ENCODE peak calls at places on chromosomes 6 and 20, in eight cellular contexts. X is H9, S is transverse colon, D is fibroblast of lung, Z is GM13976, U is heart right ventricle, R is GM10248, L is RWPE1. Y is an unnamed sample.

GRCh38 chr20:1909097-1909496 is 13.9 kb downstream of the SIRPA start:
- DNase-seq in Z (no peak), U (no peak), S (no peak), D (no peak), X (no peak), L (no peak), R (no peak), Y (no peak)

GRCh38 chr20:51135926-51136325 is 113.0 kb upstream of the KCNG1 start:
- DNase-seq in L (no peak), Z (no peak), U (no peak), R (no peak), X (no peak), D (no peak), S (peak; percentile 29), Y (no peak)

GRCh38 chr6:81169166-81169565 is 583.3 kb downstream of the TENT5A start:
- DNase-seq in S (no peak), L (no peak), R (no peak), D (peak; percentile 81), U (no peak), Z (no peak), X (no peak), Y (no peak)

GRCh38 chr20:50415031-50415515 is 95.1 kb upstream of the PTPN1 start:
- DNase-seq in S (no peak), D (no peak), R (no peak), L (no peak), X (no peak), U (no peak), Z (no peak), Y (no peak)

GRCh38 chr20:2871555-2872303 is 1.6 kb upstream of the PTPRA start:
- DNase-seq in U (no peak), D (no peak), X (no peak), L (no peak), S (no peak), R (no peak), Z (no peak), Y (no peak)

GRCh38 chr6:34083227-34083889 is 62.5 kb downstream of the GRM4 start:
- DNase-seq in Z (no peak), X (no peak), R (no peak), D (no peak), U (no peak), S (no peak), L (no peak), Y (no peak)

GRCh38 chr6:21083708-21084107 is 509.8 kb upstream of the SOX4 start:
- DNase-seq in R (no peak), X (no peak), L (no peak), U (no peak), D (no peak), S (no peak), Z (no peak), Y (no peak)

GRCh38 chr6:79949235-79949634 is 1.9 kb upstream of the ELOVL4 start:
- DNase-seq in R (peak; percentile 28), Z (peak; percentile 38), L (peak; percentile 28), D (peak; percentile 68), X (peak; percentile 61), U (peak; percentile 9), S (peak; percentile 64), Y (peak; percentile 93)

GRCh38 chr6:36301085-36301658 is 31.3 kb downstream of the PNPLA1 start:
- DNase-seq in L (no peak), R (no peak), S (no peak), U (no peak), D (peak; percentile 56), X (no peak), Z (no peak), Y (no peak)

GRCh38 chr6:7148100-7148822 is 40.5 kb downstream of the RREB1 start:
- DNase-seq in X (no peak), U (no peak), D (peak; percentile 85), S (no peak), Z (no peak), R (no peak), L (peak; percentile 84), Y (peak; percentile 92)

GRCh38 chr6:15303920-15304291 is 58.0 kb downstream of the JARID2 start:
- DNase-seq in U (no peak), D (no peak), R (no peak), X (no peak), Z (no peak), S (no peak), L (no peak), Y (no peak)

GRCh38 chr6:30885999-30886896 is 1.9 kb downstream of the DDR1 start:
- DNase-seq in R (peak; percentile 12), Z (peak; percentile 28), S (peak; percentile 70), L (peak; percentile 96), D (peak; percentile 79), X (peak; percentile 95), U (no peak), Y (peak; percentile 95)

GRCh38 chr6:154518386-154518785 is 7.9 kb upstream of the CNKSR3 start:
- DNase-seq in Z (no peak), R (no peak), L (no peak), D (no peak), S (no peak), U (no peak), X (no peak), Y (no peak)

GRCh38 chr6:107877968-107878367 is 53.9 kb upstream of the SCML4 start:
- DNase-seq in R (peak; percentile 44), Z (peak; percentile 41), X (no peak), D (no peak), U (no peak), S (no peak), L (no peak), Y (no peak)

GRCh38 chr20:17613328-17614175 is 43.7 kb downstream of the DSTN start:
- DNase-seq in L (no peak), X (peak; percentile 26), R (peak; percentile 11), S (peak; percentile 26), Z (no peak), D (no peak), U (no peak), Y (no peak)

GRCh38 chr6:36495086-36495485 is 52.2 kb downstream of the STK38 start:
- DNase-seq in D (no peak), R (no peak), U (no peak), X (no peak), Z (no peak), S (peak; percentile 44), L (no peak), Y (no peak)

GRCh38 chr6:149990672-149991402 is 27.1 kb downstream of the ULBP1 start:
- DNase-seq in X (no peak), R (peak; percentile 48), L (no peak), U (no peak), D (no peak), Z (peak; percentile 68), S (no peak), Y (no peak)

GRCh38 chr6:37435816-37436215 is 2.8 kb downstream of the CMTR1 start:
- DNase-seq in R (no peak), L (no peak), S (no peak), Z (no peak), D (no peak), U (no peak), X (no peak), Y (no peak)

DNA sequence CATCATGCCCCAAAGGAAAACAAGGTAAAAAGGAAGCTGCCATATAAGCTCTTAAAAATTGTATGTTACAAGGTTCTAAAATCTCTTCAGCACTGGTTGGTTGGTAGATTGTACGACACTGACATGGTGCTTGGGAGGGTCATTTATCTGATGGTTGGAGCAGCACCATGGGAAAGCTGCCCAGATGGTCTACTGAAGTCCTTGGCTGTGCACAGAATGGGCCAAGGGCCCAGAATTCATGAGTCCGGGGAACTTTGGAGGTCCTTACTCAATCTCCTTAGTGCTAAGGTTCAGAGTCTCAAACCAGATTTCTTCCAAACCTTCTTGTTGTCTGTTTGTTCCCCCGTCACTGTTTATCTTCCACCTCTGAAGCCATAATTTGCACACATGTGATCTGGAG is 314.4 kb downstream of the ESR1 start:
- DNase-seq in Z (no peak), L (no peak), X (no peak), D (no peak), R (no peak), S (no peak), U (no peak), Y (no peak)
- TF ChIP-seq CTCF in Z (no peak), L (no peak), X (no peak), D (no peak), R (no peak), S (no peak), U (no peak), Y (no peak)

GRCh38 chr6:97925504-97925903 is 642.5 kb upstream of the MMS22L start:
- DNase-seq in L (no peak), S (no peak), X (no peak), D (no peak), Z (no peak), U (no peak), R (no peak), Y (peak; percentile 50)
- TF ChIP-seq CTCF in L (no peak), S (no peak), X (peak; percentile 56), D (no peak), Z (no peak), U (no peak), R (no peak), Y (peak; percentile 58)

GRCh38 chr6:56245903-56246351 is 1.5 kb downstream of the COL21A1 start:
- DNase-seq in X (no peak), R (no peak), D (no peak), L (no peak), Z (no peak), S (no peak), U (no peak), Y (no peak)

GRCh38 chr6:56247654-56248122 is 308 bp upstream of the COL21A1 start:
- DNase-seq in S (no peak), R (no peak), L (no peak), D (no peak), Z (no peak), U (no peak), X (no peak), Y (no peak)

GRCh38 chr6:56246544-56246940 is 838 bp downstream of the COL21A1 start:
- DNase-seq in S (no peak), X (peak; percentile 41), L (no peak), U (no peak), D (no peak), R (no peak), Z (no peak), Y (peak; percentile 27)

GRCh38 chr6:56244528-56245253 is 2.7 kb downstream of the COL21A1 start:
- DNase-seq in D (no peak), U (no peak), Z (no peak), R (no peak), X (no peak), S (no peak), L (no peak), Y (peak; percentile 85)

DNA sequence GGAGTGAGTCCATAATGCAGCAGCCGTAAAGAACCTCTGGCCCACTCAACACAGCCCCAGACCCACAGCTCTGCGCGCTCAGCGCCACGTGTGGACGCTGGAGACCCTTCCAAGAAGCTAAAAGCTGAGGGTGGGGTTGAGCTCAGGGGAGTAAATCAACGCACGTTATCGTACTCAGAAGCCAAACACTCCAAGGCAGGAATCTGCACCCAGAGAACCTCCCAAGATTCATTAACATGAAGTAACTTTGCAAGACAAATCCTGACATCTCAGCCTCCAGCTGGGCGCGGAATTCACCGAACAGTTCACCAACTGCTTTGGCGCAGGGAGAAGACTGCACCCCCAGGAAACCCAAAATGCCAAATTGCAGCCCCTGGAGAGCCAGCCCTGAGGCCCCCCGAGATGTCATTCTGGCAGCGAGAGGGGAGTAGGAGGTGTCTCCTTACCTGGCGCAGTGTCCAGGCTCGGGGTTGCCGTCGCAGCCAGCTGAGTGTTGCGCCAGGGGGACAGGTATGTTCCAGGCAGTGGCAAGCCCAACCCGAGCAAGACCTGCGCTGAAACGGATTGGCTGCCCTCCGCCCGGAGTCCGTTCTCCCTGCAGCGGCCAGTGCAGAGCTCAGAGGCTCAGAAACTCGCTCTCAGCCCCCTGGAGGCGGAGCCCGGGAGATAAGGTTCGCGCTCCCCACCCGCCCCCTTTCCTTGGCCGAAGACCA is at the start of gene COL21A1:
- DNase-seq in D (peak; percentile 33), R (no peak), S (peak; percentile 17), U (peak; percentile 57), X (peak; percentile 95), L (no peak), Z (no peak), Y (peak; percentile 41)
- TF ChIP-seq CTCF in D (peak; percentile 26), R (no peak), S (no peak), U (peak; percentile 32), X (peak; percentile 64), L (no peak), Z (no peak), Y (peak; percentile 20)

GRCh38 chr20:62388839-62389600 is 2.1 kb downstream of the RPS21 start:
- DNase-seq in S (no peak), R (no peak), X (no peak), U (no peak), Z (no peak), D (no peak), L (no peak), Y (no peak)
- TF ChIP-seq CTCF in S (no peak), R (no peak), X (peak; percentile 36), U (no peak), Z (no peak), D (no peak), L (no peak), Y (no peak)